ENCODE peak calls at places on chromosomes 5 and 9, in ten cellular contexts. A is testis, V is foreskin fibroblast, L is ovary, S is fibroblast of pulmonary artery, Z is fibroblast of lung, P is GM23338, Q is WERI-Rb-1, J is mesendoderm, H is A673. Y is an unnamed sample.
A peak's percentile ranks its signal among the peaks of the same experiment; 100 is the strongest.

GRCh38 chr5:123156577-123157296 is 67.7 kb downstream of the PRDM6 start:
- DNase-seq in A (no peak), V (peak; percentile 64), L (no peak), S (peak; percentile 54), Z (peak; percentile 89), P (no peak), Q (no peak), J (no peak), H (no peak), Y (no peak)

GRCh38 chr9:74379718-74380117 is 117.4 kb upstream of the RORB start:
- DNase-seq in A (peak; percentile 63), V (no peak), L (no peak), S (no peak), Z (peak; percentile 21), P (peak; percentile 86), Q (peak; percentile 76), J (peak; percentile 86), H (peak; percentile 17), Y (no peak)

GRCh38 chr9:18689881-18690280 is 215.9 kb downstream of the ADAMTSL1 start:
- DNase-seq in A (no peak), V (no peak), L (no peak), S (no peak), Z (no peak), P (no peak), Q (peak; percentile 32), J (no peak), H (no peak), Y (no peak)

GRCh38 chr5:178940569-178941360 is at the start of gene ZNF454:
- DNase-seq in A (peak; percentile 96), V (peak; percentile 88), L (peak; percentile 97), S (peak; percentile 95), Z (peak; percentile 94), P (peak; percentile 98), Q (no peak), J (peak; percentile 97), H (peak; percentile 84), Y (no peak)

GRCh38 chr9:26723486-26723885 is 169.1 kb downstream of the CAAP1 start:
- DNase-seq in A (peak; percentile 54), V (no peak), L (no peak), S (peak; percentile 28), Z (no peak), P (peak; percentile 95), Q (peak; percentile 34), J (peak; percentile 85), H (peak; percentile 29), Y (no peak)

GRCh38 chr5:3163626-3164025 is 412.1 kb upstream of the IRX2 start:
- DNase-seq in A (no peak), V (no peak), L (no peak), S (no peak), Z (no peak), P (no peak), Q (no peak), J (no peak), H (no peak), Y (no peak)

GRCh38 chr5:100584889-100585288 is 49.7 kb downstream of the FAM174A start:
- DNase-seq in A (no peak), V (no peak), L (no peak), S (no peak), Z (no peak), P (no peak), Q (no peak), J (no peak), H (no peak), Y (no peak)

GRCh38 chr9:129567842-129568559 is 52.9 kb downstream of the C9orf50 start:
- DNase-seq in A (no peak), V (peak; percentile 76), L (peak; percentile 68), S (peak; percentile 62), Z (peak; percentile 79), P (peak; percentile 66), Q (no peak), J (peak; percentile 89), H (peak; percentile 60), Y (no peak)

GRCh38 chr9:132447346-132447745 is 37.3 kb downstream of the CFAP77 start:
- DNase-seq in A (no peak), V (peak; percentile 1), L (no peak), S (no peak), Z (no peak), P (peak; percentile 85), Q (peak; percentile 35), J (peak; percentile 71), H (no peak), Y (no peak)

GRCh38 chr9:21029661-21030060 is 1.8 kb downstream of the HACD4 start:
- DNase-seq in A (no peak), V (no peak), L (no peak), S (no peak), Z (no peak), P (no peak), Q (no peak), J (no peak), H (no peak), Y (no peak)

GRCh38 chr5:1110930-1111726 is 735 bp downstream of the SLC12A7 start:
- DNase-seq in A (no peak), V (no peak), L (peak; percentile 66), S (no peak), Z (no peak), P (peak; percentile 60), Q (peak; percentile 52), J (peak; percentile 29), H (no peak), Y (peak; percentile 32)

GRCh38 chr5:89994266-89994665 is 415.3 kb downstream of the CETN3 start:
- DNase-seq in A (no peak), V (peak; percentile 2), L (no peak), S (no peak), Z (peak; percentile 2), P (no peak), Q (no peak), J (no peak), H (no peak), Y (no peak)

DNA sequence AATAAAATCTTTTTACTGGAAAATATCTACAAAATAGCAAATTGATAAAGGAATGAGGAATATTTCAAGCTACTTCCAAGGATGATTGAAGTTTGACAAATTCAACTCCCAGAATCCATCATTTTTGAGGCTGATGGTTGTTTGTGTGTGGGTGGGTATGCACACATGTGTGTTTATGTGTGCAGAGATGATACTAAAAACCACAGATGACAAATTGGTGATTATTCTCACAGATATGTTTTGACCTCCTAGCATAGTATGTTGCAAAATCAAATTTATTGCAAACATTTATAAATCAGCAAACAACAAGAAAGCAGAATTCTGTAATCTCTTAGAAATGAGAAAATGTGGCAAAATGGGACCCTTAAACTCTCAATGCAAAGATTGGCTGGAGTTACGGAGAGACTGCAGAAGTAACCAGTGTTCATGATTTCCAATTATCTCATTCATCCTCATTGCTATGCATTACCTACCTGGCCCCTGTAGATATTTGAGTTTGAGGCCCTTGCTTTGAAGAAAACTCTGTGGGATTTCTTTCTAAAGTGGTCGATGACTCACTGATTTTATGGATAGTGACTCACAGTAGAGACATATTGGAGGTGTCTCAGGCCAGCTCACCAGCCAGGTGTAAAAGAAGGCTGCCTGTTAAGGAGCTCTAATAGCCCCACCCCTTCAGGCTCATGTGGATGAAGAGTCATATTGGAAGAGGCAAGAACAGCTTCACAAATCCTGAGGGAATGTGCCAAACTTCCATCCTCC is 44.6 kb upstream of the TMC1 start:
- DNase-seq in A (no peak), V (peak; percentile 80), L (no peak), S (peak; percentile 23), Z (peak; percentile 90), P (peak; percentile 16), Q (no peak), J (peak; percentile 87), H (no peak), Y (no peak)
- H3K4me3 ChIP-seq in A (no peak overlapping the region), V (no peak overlapping the region), L (no peak overlapping the region), S (no peak overlapping the region), Z (no peak overlapping the region), P (no peak overlapping the region), Q (no peak overlapping the region), J (no peak overlapping the region), H (no peak overlapping the region), Y (no peak overlapping the region)

GRCh38 chr9:110440796-110441195 is 103.1 kb upstream of the TXNDC8 start:
- DNase-seq in A (no peak), V (no peak), L (no peak), S (no peak), Z (no peak), P (no peak), Q (no peak), J (no peak), H (no peak), Y (no peak)
- H3K4me3 ChIP-seq in A (no peak overlapping the region), V (no peak overlapping the region), L (no peak overlapping the region), S (no peak overlapping the region), Z (no peak overlapping the region), P (no peak overlapping the region), Q (no peak overlapping the region), J (no peak overlapping the region), H (no peak overlapping the region), Y (no peak overlapping the region)

DNA sequence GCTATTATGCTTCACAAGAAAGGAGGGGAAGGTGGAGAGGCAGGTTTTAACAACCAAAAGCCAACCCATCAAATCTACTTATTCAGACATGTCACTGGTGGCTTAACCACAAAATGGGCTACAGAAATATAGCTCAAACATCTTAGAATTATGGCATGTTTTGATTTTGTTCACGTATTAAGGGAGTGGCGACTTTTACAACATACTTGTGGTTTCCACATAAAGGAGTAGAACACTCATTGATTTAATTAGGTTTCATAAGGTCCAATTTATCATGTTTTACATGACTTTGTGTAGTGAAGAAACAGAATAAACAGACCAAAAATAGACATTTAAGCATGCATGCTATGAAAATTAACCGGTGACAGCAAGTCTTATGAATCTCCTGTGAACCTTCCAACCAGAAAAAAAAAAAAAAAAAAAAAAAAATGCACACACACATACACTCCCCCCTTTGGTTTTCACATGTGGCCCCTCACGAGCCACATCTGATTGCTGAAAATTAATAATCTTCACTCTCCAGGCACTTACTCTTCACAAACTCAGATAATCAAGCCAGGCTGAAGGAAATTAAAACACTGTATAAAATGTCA is 5.4 kb downstream of the ZNF608 start:
- DNase-seq in A (no peak), V (peak; percentile 66), L (no peak), S (no peak), Z (peak; percentile 90), P (no peak), Q (no peak), J (no peak), H (no peak), Y (no peak)
- H3K4me3 ChIP-seq in A (no peak overlapping the region), V (peak overlapping the region; percentile 86), L (no peak overlapping the region), S (no peak overlapping the region), Z (peak overlapping the region; percentile 97), P (no peak overlapping the region), Q (peak overlapping the region; percentile 40), J (no peak overlapping the region), H (no peak overlapping the region), Y (no peak overlapping the region)

GRCh38 chr9:133657120-133657661 is 21.0 kb downstream of the DBH start:
- DNase-seq in A (no peak), V (no peak), L (no peak), S (peak; percentile 12), Z (peak; percentile 18), P (no peak), Q (no peak), J (no peak), H (no peak), Y (no peak)

GRCh38 chr9:133659566-133659965 is 23.4 kb downstream of the DBH start:
- DNase-seq in A (no peak), V (no peak), L (no peak), S (no peak), Z (no peak), P (no peak), Q (no peak), J (no peak), H (no peak), Y (no peak)

GRCh38 chr9:133656211-133657119 is 20.3 kb downstream of the DBH start:
- DNase-seq in A (no peak), V (no peak), L (no peak), S (no peak), Z (no peak), P (no peak), Q (no peak), J (no peak), H (no peak), Y (peak; percentile 10)

GRCh38 chr9:133655701-133656100 is 19.5 kb downstream of the DBH start:
- DNase-seq in A (no peak), V (no peak), L (no peak), S (no peak), Z (no peak), P (no peak), Q (no peak), J (no peak), H (no peak), Y (no peak)

GRCh38 chr9:133658442-133659431 is 22.6 kb downstream of the DBH start:
- DNase-seq in A (peak; percentile 25), V (peak; percentile 17), L (peak; percentile 50), S (peak; percentile 25), Z (peak; percentile 58), P (no peak), Q (peak; percentile 85), J (peak; percentile 19), H (peak; percentile 80), Y (no peak)
- H3K4me3 ChIP-seq in A (no peak overlapping the region), V (no peak overlapping the region), L (no peak overlapping the region), S (peak overlapping the region; percentile 17), Z (peak overlapping the region; percentile 11), P (peak overlapping the region; percentile 30), Q (peak overlapping the region; percentile 2), J (no peak overlapping the region), H (peak overlapping the region; percentile 16), Y (no peak overlapping the region)

Y was measured in CD8-positive, alpha-beta memory T cell.